ENCODE peak calls at places on chromosomes 16 and 17, in five cellular contexts. One of them, this sample, is unnamed.

GRCh38 chr17:32335647-32336046 is 6.3 kb downstream of the C17orf75 start:
- DNase-seq in lower lobe of right lung: no peak
- DNase-seq in dorsolateral prefrontal cortex: no peak
- DNase-seq in left colon: no peak
- DNase-seq in HuH-7: no peak
- DNase-seq in this sample: no peak

GRCh38 chr17:43543771-43544575 is 2.2 kb downstream of the ETV4 start:
- DNase-seq in left colon: no peak
- DNase-seq in lower lobe of right lung: no peak
- DNase-seq in HuH-7: no peak
- DNase-seq in dorsolateral prefrontal cortex: no peak
- DNase-seq in this sample: no peak

GRCh38 chr17:11503292-11503691 is 95.0 kb upstream of the DNAH9 start:
- DNase-seq in dorsolateral prefrontal cortex: no peak
- DNase-seq in HuH-7: no peak
- DNase-seq in lower lobe of right lung: no peak
- DNase-seq in left colon: no peak
- DNase-seq in this sample: no peak

GRCh38 chr17:27430383-27430840 is 25.8 kb upstream of the KSR1 start:
- DNase-seq in left colon: no peak
- DNase-seq in HuH-7: no peak
- DNase-seq in dorsolateral prefrontal cortex: peak; percentile 23
- DNase-seq in lower lobe of right lung: no peak
- DNase-seq in this sample: no peak

GRCh38 chr17:17525331-17525730 is 29.1 kb upstream of the RASD1 start:
- DNase-seq in left colon: no peak
- DNase-seq in dorsolateral prefrontal cortex: no peak
- DNase-seq in lower lobe of right lung: no peak
- DNase-seq in HuH-7: no peak
- DNase-seq in this sample: no peak

GRCh38 chr16:81444448-81445121 is at the start of gene CMIP:
- DNase-seq in left colon: peak; percentile 81
- DNase-seq in lower lobe of right lung: peak; percentile 92
- DNase-seq in dorsolateral prefrontal cortex: peak; percentile 84
- DNase-seq in HuH-7: peak; percentile 91
- DNase-seq in this sample: no peak

GRCh38 chr17:48241131-48241591 is 133.6 kb downstream of the SNX11 start:
- DNase-seq in HuH-7: no peak
- DNase-seq in dorsolateral prefrontal cortex: no peak
- DNase-seq in left colon: peak; percentile 30
- DNase-seq in lower lobe of right lung: no peak
- DNase-seq in this sample: no peak

GRCh38 chr17:40552806-40553693 is 12.2 kb downstream of the CCR7 start:
- DNase-seq in left colon: no peak
- DNase-seq in HuH-7: no peak
- DNase-seq in dorsolateral prefrontal cortex: no peak
- DNase-seq in lower lobe of right lung: peak; percentile 51
- DNase-seq in this sample: no peak

GRCh38 chr17:30858556-30859250 is 26.9 kb downstream of the ATAD5 start:
- DNase-seq in dorsolateral prefrontal cortex: no peak
- DNase-seq in left colon: no peak
- DNase-seq in HuH-7: no peak
- DNase-seq in lower lobe of right lung: no peak
- DNase-seq in this sample: no peak

GRCh38 chr16:4338712-4339299 is 12.3 kb downstream of the PAM16 start:
- DNase-seq in lower lobe of right lung: no peak
- DNase-seq in left colon: no peak
- DNase-seq in dorsolateral prefrontal cortex: no peak
- DNase-seq in HuH-7: no peak
- DNase-seq in this sample: no peak

GRCh38 chr17:17164156-17164555 is 42.0 kb downstream of the PLD6 start:
- DNase-seq in lower lobe of right lung: no peak
- DNase-seq in dorsolateral prefrontal cortex: no peak
- DNase-seq in HuH-7: no peak
- DNase-seq in left colon: no peak
- DNase-seq in this sample: no peak

GRCh38 chr17:34542700-34543336 is 36.6 kb upstream of the TMEM132E start:
- DNase-seq in dorsolateral prefrontal cortex: no peak
- DNase-seq in left colon: no peak
- DNase-seq in HuH-7: no peak
- DNase-seq in lower lobe of right lung: peak; percentile 52
- DNase-seq in this sample: no peak

GRCh38 chr17:64270885-64271284 is 7.8 kb upstream of the TEX2 start:
- DNase-seq in dorsolateral prefrontal cortex: no peak
- DNase-seq in lower lobe of right lung: no peak
- DNase-seq in HuH-7: no peak
- DNase-seq in left colon: no peak
- DNase-seq in this sample: no peak

GRCh38 chr16:67301080-67301757 is 21.9 kb downstream of the PLEKHG4 start:
- DNase-seq in HuH-7: no peak
- DNase-seq in lower lobe of right lung: no peak
- DNase-seq in dorsolateral prefrontal cortex: no peak
- DNase-seq in left colon: no peak
- DNase-seq in this sample: no peak